ENCODE peak calls at places on chromosomes 1 and 21, in seven cellular contexts. X is heart left ventricle; G is H7; Q is effector memory CD8-positive, alpha-beta T cell; T is stimulated activated CD4-positive, alpha-beta T cell treated with anti-CD3 and anti-CD28 coated beads, TNF-alpha, amount 100 ng/mL, for 1 hour; C is NCI-H226; E is activated T-cell treated with anti-CD3 and anti-CD28 coated beads for 1 hour. A is an unnamed sample.

GRCh38 chr1:244234009-244234643 is 183.0 kb downstream of the ZBTB18 start:
- DNase-seq in X (no peak), E (no peak), Q (no peak), T (no peak), G (peak), C (no peak), A (no peak)

GRCh38 chr1:211577826-211578639 is 928 bp downstream of the SLC30A1 start:
- DNase-seq in G (peak), E (peak), C (peak), T (peak), Q (peak), X (peak), A (no peak)

GRCh38 chr1:65412984-65413375 is 7.5 kb upstream of the LEPR start:
- DNase-seq in C (no peak), Q (no peak), G (no peak), T (no peak), X (no peak), E (no peak), A (no peak)

GRCh38 chr1:59595774-59596173 is 219.0 kb upstream of the HOOK1 start:
- DNase-seq in X (no peak), C (peak), G (no peak), T (no peak), E (no peak), Q (no peak), A (no peak)

GRCh38 chr1:59178339-59178744 is 118.6 kb upstream of the FGGY start:
- DNase-seq in X (peak), G (no peak), T (no peak), C (peak), Q (no peak), E (no peak), A (no peak)

GRCh38 chr1:231035799-231036198 is 4.3 kb downstream of the FAM89A start:
- DNase-seq in X (no peak), T (no peak), Q (no peak), E (no peak), C (no peak), G (no peak), A (no peak)

GRCh38 chr1:59077739-59078503 is 219.0 kb upstream of the FGGY start:
- DNase-seq in C (no peak), X (no peak), G (peak), Q (no peak), E (no peak), T (no peak), A (no peak)

GRCh38 chr1:107687846-107688753 is 276.9 kb downstream of the VAV3 start:
- DNase-seq in E (no peak), C (peak), G (no peak), T (no peak), Q (no peak), X (no peak), A (no peak)

GRCh38 chr1:221316491-221317056 is 425.3 kb downstream of the DUSP10 start:
- DNase-seq in X (no peak), Q (no peak), C (no peak), E (no peak), G (no peak), T (no peak), A (no peak)

GRCh38 chr1:18632711-18633427 is 2.2 kb downstream of the PAX7 start:
- DNase-seq in C (no peak), X (no peak), G (peak), E (no peak), Q (no peak), T (no peak), A (no peak)

GRCh38 chr1:110011527-110012041 is 22.8 kb upstream of the STRIP1 start:
- DNase-seq in G (peak), T (no peak), X (no peak), C (peak), Q (no peak), E (peak), A (no peak)

GRCh38 chr1:151867785-151868403 is 14.4 kb upstream of the THEM5 start:
- DNase-seq in G (no peak), Q (no peak), T (no peak), X (no peak), C (peak), E (no peak), A (no peak)

GRCh38 chr1:32361674-32362473 is 411 bp downstream of the FAM229A start:
- DNase-seq in E (no peak), G (peak), Q (no peak), X (peak), T (no peak), C (no peak), A (no peak)

GRCh38 chr1:184691719-184692324 is 62.8 kb downstream of the EDEM3 start:
- DNase-seq in T (no peak), Q (no peak), G (no peak), X (no peak), C (no peak), E (no peak), A (peak)

GRCh38 chr21:16572032-16572431 is 842.2 kb downstream of the USP25 start:
- DNase-seq in E (no peak), Q (no peak), C (no peak), G (no peak), T (no peak), X (no peak), A (no peak)

GRCh38 chr1:226990133-226990716 is 50.1 kb downstream of the COQ8A start:
- DNase-seq in C (no peak), T (peak), Q (peak), G (peak), E (peak), X (peak), A (peak)

GRCh38 chr1:16078925-16079656 is 5.6 kb upstream of the FAM131C start:
- DNase-seq in Q (peak), C (peak), X (peak), G (peak), E (peak), T (peak), A (no peak)

GRCh38 chr21:36203603-36203889 is 46.9 kb downstream of the DOP1B start:
- DNase-seq in C (peak), E (no peak), Q (no peak), X (no peak), G (no peak), T (no peak), A (no peak)

GRCh38 chr1:228781161-228781771 is 46.0 kb downstream of the RHOU start:
- DNase-seq in X (no peak), Q (no peak), C (no peak), E (no peak), G (no peak), T (no peak), A (no peak)

GRCh38 chr1:165381745-165382530 is 25.4 kb upstream of the LMX1A start:
- DNase-seq in X (no peak), Q (no peak), T (no peak), G (no peak), E (no peak), C (no peak), A (no peak)

GRCh38 chr21:36260030-36260787 is 59.8 kb upstream of the MORC3 start:
- DNase-seq in E (peak), C (peak), X (no peak), G (peak), T (peak), Q (peak), A (peak)

GRCh38 chr1:9717193-9718005 is 65.9 kb downstream of the PIK3CD start:
- DNase-seq in G (peak), C (no peak), Q (peak), X (peak), T (peak), E (peak), A (no peak)

GRCh38 chr21:28280611-28281010 is 712.1 kb downstream of the LTN1 start:
- DNase-seq in Q (no peak), E (no peak), T (no peak), C (no peak), X (no peak), G (peak), A (no peak)

GRCh38 chr1:198794498-198794897 is 155.7 kb downstream of the PTPRC start:
- DNase-seq in Q (no peak), C (peak), X (no peak), G (no peak), E (no peak), T (no peak), A (no peak)

GRCh38 chr1:23462766-23463165 is 21.2 kb downstream of the ASAP3 start:
- DNase-seq in C (no peak), Q (no peak), G (no peak), X (no peak), T (no peak), E (no peak), A (no peak)

GRCh38 chr1:204113900-204114299 is 37.9 kb downstream of the ETNK2 start:
- DNase-seq in T (no peak), C (no peak), Q (no peak), G (no peak), E (no peak), X (no peak), A (no peak)

GRCh38 chr1:178937770-178938169 is 66.9 kb upstream of the ANGPTL1 start:
- DNase-seq in X (no peak), C (no peak), E (no peak), G (peak), T (no peak), Q (no peak), A (no peak)